ENCODE peak calls at places on chromosome 17, in seven cellular contexts. T, O, V, K, B, X and C are unnamed samples.

GRCh38 chr17:60601443-60602384 is 1.7 kb downstream of the PPM1D start:
- DNase-seq in T (peak), O (no peak), V (peak), K (no peak), B (no peak), X (peak), C (peak)

GRCh38 chr17:17053446-17054379 is 11.5 kb downstream of the MPRIP start:
- DNase-seq in T (no peak), O (peak), V (no peak), K (no peak), B (no peak), X (no peak), C (no peak)

GRCh38 chr17:52982331-52982730 is 823.8 kb upstream of the CA10 start:
- DNase-seq in T (no peak), O (no peak), V (no peak), K (no peak), B (no peak), X (no peak), C (no peak)

GRCh38 chr17:33017366-33017765 is 25.7 kb downstream of the SPACA3 start:
- DNase-seq in T (no peak), O (peak), V (no peak), K (no peak), B (no peak), X (no peak), C (no peak)

GRCh38 chr17:16910341-16910740 is 61.6 kb downstream of the TNFRSF13B start:
- DNase-seq in T (no peak), O (peak), V (no peak), K (no peak), B (no peak), X (no peak), C (no peak)

GRCh38 chr17:44210342-44211192 is 8.9 kb downstream of the UBTF start:
- DNase-seq in T (peak), O (peak), V (peak), K (peak), B (peak), X (peak), C (peak)

GRCh38 chr17:17834974-17835373 is 1.8 kb downstream of the SREBF1 start:
- DNase-seq in T (no peak), O (no peak), V (no peak), K (no peak), B (no peak), X (no peak), C (peak)

GRCh38 chr17:73474370-73474988 is 162.7 kb upstream of the CDC42EP4 start:
- DNase-seq in T (no peak), O (peak), V (peak), K (no peak), B (peak), X (no peak), C (peak)

GRCh38 chr17:80086616-80087015 is 14.8 kb upstream of the GAA start:
- DNase-seq in T (no peak), O (no peak), V (no peak), K (no peak), B (no peak), X (no peak), C (no peak)